ENCODE peak calls at places on chromosomes 7 and 10, in six cellular contexts. D, V, Y, I, H and X are unnamed samples. For H3K36me3, the result is how much of the 10 kb centered on the place peaks cover.

GRCh38 chr10:95235676-95236067 is 41.6 kb downstream of the ACSM6 start:
- DNase-seq in D (no peak), V (no peak), Y (no peak), I (no peak), H (no peak), X (no peak)

GRCh38 chr10:96366508-96366907 is 7.7 kb upstream of the OPALIN start:
- DNase-seq in D (no peak), V (no peak), Y (no peak), I (peak), H (no peak), X (no peak)

GRCh38 chr10:132223611-132224342 is 37.0 kb downstream of the DPYSL4 start:
- DNase-seq in D (no peak), V (peak), Y (no peak), I (no peak), H (no peak), X (no peak)

GRCh38 chr10:12279281-12279680 is 70.1 kb upstream of the CAMK1D start:
- DNase-seq in D (no peak), V (no peak), Y (no peak), I (no peak), H (no peak), X (no peak)

GRCh38 chr7:77395543-77395942 is 20.6 kb downstream of the GSAP start:
- DNase-seq in D (no peak), V (no peak), Y (no peak), I (no peak), H (no peak), X (no peak)

GRCh38 chr10:91077549-91078017 is 142.9 kb upstream of the PCGF5 start:
- DNase-seq in D (no peak), V (peak), Y (peak), I (peak), H (peak), X (no peak)

GRCh38 chr10:34890931-34891330 is 75.8 kb upstream of the PARD3 start:
- DNase-seq in D (no peak), V (no peak), Y (no peak), I (no peak), H (no peak), X (no peak)

GRCh38 chr10:3902809-3903410 is 117.9 kb upstream of the KLF6 start:
- DNase-seq in D (no peak), V (no peak), Y (no peak), I (peak), H (no peak), X (no peak)

GRCh38 chr10:86693721-86694369 is 25.5 kb downstream of the LDB3 start:
- DNase-seq in D (no peak), V (no peak), Y (no peak), I (peak), H (no peak), X (peak)

GRCh38 chr7:36262706-36263484 is 109.8 kb downstream of the EEPD1 start:
- DNase-seq in D (no peak), V (no peak), Y (no peak), I (no peak), H (no peak), X (no peak)

GRCh38 chr7:36262286-36262685 is 109.2 kb downstream of the EEPD1 start:
- DNase-seq in D (no peak), V (no peak), Y (no peak), I (no peak), H (no peak), X (no peak)

GRCh38 chr7:36264123-36264916 is 111.3 kb downstream of the EEPD1 start:
- DNase-seq in D (peak), V (no peak), Y (no peak), I (no peak), H (no peak), X (no peak)

GRCh38 chr7:36260481-36260880 is 107.4 kb downstream of the EEPD1 start:
- DNase-seq in D (no peak), V (no peak), Y (no peak), I (no peak), H (no peak), X (no peak)

DNA sequence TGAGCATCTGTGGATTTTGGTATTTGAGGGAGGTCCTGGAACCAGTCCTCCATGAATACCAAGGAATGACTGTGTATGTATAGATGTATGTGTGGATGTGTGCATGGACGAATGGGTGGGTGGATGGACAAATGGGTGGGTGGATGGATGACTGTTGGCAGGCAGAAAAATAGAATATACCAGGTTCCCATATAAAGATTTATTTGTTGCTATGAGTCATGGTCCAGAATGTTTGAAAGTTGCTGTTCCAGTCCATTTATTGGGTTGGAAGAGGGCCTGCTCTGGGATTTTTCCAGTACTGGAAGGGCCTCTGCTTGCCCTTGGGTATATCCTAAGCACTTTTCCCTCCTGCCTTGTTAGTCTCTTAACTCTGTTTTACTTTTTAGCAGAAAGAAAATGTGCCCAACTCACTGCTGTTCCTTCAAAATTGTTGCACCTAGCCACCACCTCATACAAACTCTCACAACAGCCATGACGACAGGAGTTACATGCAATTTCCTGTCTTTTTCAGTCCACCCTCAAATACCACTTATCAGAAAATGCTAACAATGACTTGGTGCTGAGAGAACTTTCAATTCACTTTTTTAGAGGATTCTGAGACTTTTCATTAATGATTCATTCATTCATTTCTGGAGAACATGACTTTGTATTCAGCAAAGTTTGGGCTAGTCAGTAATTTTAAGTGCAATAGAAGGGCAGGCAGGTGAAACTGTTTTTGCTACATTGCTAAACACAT is 108.1 kb downstream of the EEPD1 start:
- DNase-seq in D (no peak), V (no peak), Y (no peak), I (peak), H (no peak), X (no peak)
- H3K27ac ChIP-seq in D (peak), V (no peak), Y (peak), I (peak), H (peak), X (no peak)

GRCh38 chr10:57145548-57145947 is 784.5 kb upstream of the ZWINT start:
- DNase-seq in D (no peak), V (no peak), Y (no peak), I (no peak), H (no peak), X (no peak)

GRCh38 chr10:57141708-57142107 is 780.6 kb upstream of the ZWINT start:
- DNase-seq in D (no peak), V (no peak), Y (no peak), I (no peak), H (no peak), X (no peak)

GRCh38 chr10:57142925-57143576 is 782.0 kb upstream of the ZWINT start:
- DNase-seq in D (no peak), V (no peak), Y (no peak), I (no peak), H (no peak), X (no peak)
- H3K4me3 ChIP-seq in D (no peak), V (no peak), Y (no peak), I (no peak), H (no peak), X (no peak)

GRCh38 chr7:92010215-92010614 is 69.6 kb downstream of the AKAP9 start:
- DNase-seq in D (no peak), V (no peak), Y (no peak), I (peak), H (no peak), X (no peak)
- H3K36me3 ChIP-seq in D (under half), V (under half), Y (half or more), I (under half), H (under half), X (under half)

DNA sequence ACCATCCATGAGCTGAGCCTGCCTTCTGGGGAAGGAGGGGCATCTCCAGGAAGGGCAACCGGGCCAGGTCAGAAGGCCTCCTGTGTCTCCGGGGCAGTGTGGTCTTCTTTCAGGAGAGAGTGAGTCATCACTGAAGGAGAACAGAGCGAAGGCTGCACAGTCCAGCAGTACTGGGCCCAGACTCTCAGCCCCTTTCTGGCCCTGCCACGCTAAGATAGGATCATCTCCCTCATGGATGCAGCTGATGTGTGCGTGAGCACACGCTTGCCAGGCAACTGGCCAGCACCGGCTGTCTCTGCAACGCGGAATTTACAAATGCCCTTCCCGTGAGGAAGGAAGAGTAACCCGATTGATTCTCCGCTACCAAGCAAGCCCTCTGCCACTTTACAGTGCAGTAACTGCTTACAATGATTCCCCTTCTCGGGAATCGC is 328.2 kb downstream of the TNS3 start:
- DNase-seq in D (peak), V (no peak), Y (peak), I (peak), H (no peak), X (no peak)
- H3K27ac ChIP-seq in D (peak), V (peak), Y (peak), I (no peak), H (peak), X (no peak)

DNA sequence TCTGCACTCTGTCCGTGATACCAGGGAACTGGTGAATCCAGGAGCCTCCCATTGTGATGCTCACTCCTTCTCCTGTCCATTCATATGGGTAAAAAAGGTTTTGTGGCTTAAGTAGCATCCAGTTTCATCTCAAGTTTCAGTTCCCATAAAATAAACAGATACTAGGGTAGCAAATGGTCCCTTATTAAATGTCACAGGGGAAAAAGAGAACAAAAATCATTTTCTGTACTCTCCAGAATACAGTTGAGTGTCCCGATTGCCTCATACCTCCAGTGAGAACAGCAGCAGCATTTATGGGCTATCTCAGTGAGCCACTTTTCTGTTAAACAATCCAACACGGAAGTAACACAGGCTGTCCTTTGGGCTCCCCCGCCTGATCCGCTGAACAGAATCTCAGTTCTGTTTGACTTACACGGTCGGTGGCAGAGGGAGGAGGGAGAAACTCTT is 179.6 kb downstream of the CELF2 start:
- DNase-seq in D (no peak), V (no peak), Y (peak), I (no peak), H (no peak), X (no peak)
- H3K4me3 ChIP-seq in D (no peak), V (no peak), Y (no peak), I (no peak), H (no peak), X (no peak)

DNA sequence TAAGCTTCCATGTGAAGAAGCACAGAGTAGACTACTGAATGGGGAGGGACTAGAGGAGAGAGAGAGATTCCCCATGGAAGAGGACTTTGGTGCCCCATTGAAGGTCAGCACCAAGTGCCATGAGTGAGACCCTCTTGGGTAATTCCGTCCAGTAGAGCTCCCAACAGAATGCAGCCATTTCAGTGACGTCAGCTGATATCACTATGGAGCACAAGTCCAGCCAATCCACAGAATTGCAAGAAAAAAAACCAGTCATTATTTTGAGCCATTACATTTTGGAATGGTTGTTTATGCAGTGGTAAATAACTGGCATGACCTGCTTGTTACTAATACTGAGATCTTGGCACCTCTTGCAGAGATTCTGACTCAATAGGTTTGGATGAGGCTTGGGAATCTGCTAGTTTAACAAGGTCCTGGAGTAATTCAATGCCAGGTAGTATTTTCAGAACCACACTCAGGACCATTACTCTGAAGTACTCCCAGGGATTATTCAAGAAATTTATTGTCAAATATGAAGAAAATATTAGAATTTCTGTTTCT is 52.6 kb upstream of the SP8 start:
- DNase-seq in D (no peak), V (no peak), Y (no peak), I (peak), H (no peak), X (no peak)
- H3K36me3 ChIP-seq in D (under half), V (under half), Y (under half), I (under half), H (under half), X (under half)

GRCh38 chr7:98278408-98278807 is 3.1 kb upstream of the BRI3 start:
- DNase-seq in D (no peak), V (no peak), Y (no peak), I (no peak), H (no peak), X (no peak)

GRCh38 chr7:98280296-98280695 is 1.2 kb upstream of the BRI3 start:
- DNase-seq in D (no peak), V (no peak), Y (no peak), I (no peak), H (no peak), X (no peak)

GRCh38 chr7:98276241-98276761 is 5.2 kb upstream of the BRI3 start:
- DNase-seq in D (no peak), V (no peak), Y (no peak), I (peak), H (no peak), X (no peak)

GRCh38 chr7:98280791-98281756 is at the start of gene BRI3:
- DNase-seq in D (peak), V (peak), Y (peak), I (peak), H (peak), X (peak)

GRCh38 chr7:98278936-98279335 is 2.5 kb upstream of the BRI3 start:
- DNase-seq in D (no peak), V (no peak), Y (no peak), I (no peak), H (no peak), X (no peak)
- H3K27ac ChIP-seq in D (no peak), V (no peak), Y (no peak), I (no peak), H (no peak), X (no peak)

GRCh38 chr7:152522551-152522950 is 86.7 kb upstream of the KMT2C start:
- DNase-seq in D (no peak), V (peak), Y (peak), I (no peak), H (no peak), X (no peak)
- H3K4me3 ChIP-seq in D (peak), V (no peak), Y (peak), I (no peak), H (peak), X (no peak)

GRCh38 chr10:17232276-17232987 is 4.4 kb downstream of the VIM start:
- DNase-seq in D (no peak), V (no peak), Y (no peak), I (no peak), H (no peak), X (no peak)
- H3K36me3 ChIP-seq in D (under half), V (under half), Y (half or more), I (under half), H (half or more), X (half or more)

GRCh38 chr7:148932-149855 is 43.2 kb upstream of the FAM20C start:
- DNase-seq in D (peak), V (peak), Y (peak), I (peak), H (peak), X (peak)

GRCh38 chr7:148543-148931 is 43.8 kb upstream of the FAM20C start:
- DNase-seq in D (no peak), V (no peak), Y (no peak), I (no peak), H (no peak), X (no peak)

GRCh38 chr7:152647-153046 is 39.7 kb upstream of the FAM20C start:
- DNase-seq in D (no peak), V (no peak), Y (peak), I (no peak), H (no peak), X (peak)

GRCh38 chr7:149856-150636 is 42.3 kb upstream of the FAM20C start:
- DNase-seq in D (peak), V (peak), Y (peak), I (no peak), H (no peak), X (no peak)

DNA sequence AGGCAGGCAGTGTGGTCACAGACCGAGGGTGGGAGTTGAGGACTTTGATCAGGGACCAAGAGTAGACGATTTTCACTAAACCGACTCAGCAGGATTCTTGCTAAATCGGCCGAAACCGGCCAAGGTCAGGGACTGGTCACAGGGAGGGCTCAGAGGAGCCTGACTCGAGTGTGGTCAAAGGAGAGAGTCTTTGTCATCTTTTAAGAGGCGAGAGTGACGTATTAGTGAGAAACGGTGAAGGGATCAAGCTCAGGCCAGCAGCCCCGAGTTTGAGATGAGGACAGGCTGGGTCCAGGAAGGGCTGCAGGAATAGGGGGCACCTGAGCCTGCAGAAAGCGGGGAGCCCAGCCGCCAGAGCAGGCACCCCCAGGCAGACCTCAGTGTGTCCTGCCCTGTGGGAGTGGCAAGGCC is 41.6 kb upstream of the FAM20C start:
- DNase-seq in D (no peak), V (peak), Y (peak), I (no peak), H (no peak), X (no peak)
- H3K27ac ChIP-seq in D (no peak), V (no peak), Y (peak), I (no peak), H (peak), X (no peak)